ENCODE peak calls at places on chromosomes 1 and 21, in six cellular contexts. One of them, this sample, is unnamed.

GRCh38 chr1:178579562-178579961 is 66.7 kb downstream of the TEX35 start:
- DNase-seq in stimulated activated CD8-positive, alpha-beta memory T cell treated with anti-CD3 and anti-CD28 coated beads, Interleukin-7, amount 100 ng/mL, for 1 hour: no peak
- DNase-seq in AG10803: no peak
- DNase-seq in kidney epithelial cell: no peak
- DNase-seq in heart left ventricle: no peak
- DNase-seq in NCI-H1092 treated with DMSO at 0.1 percent for 48 hours: no peak
- DNase-seq in this sample: no peak

GRCh38 chr21:37780991-37781983 is 135.0 kb downstream of the KCNJ6 start:
- DNase-seq in stimulated activated CD8-positive, alpha-beta memory T cell treated with anti-CD3 and anti-CD28 coated beads, Interleukin-7, amount 100 ng/mL, for 1 hour: no peak
- DNase-seq in AG10803: peak; percentile 18
- DNase-seq in kidney epithelial cell: no peak
- DNase-seq in heart left ventricle: no peak
- DNase-seq in NCI-H1092 treated with DMSO at 0.1 percent for 48 hours: no peak
- DNase-seq in this sample: no peak

GRCh38 chr1:231240531-231240882 is 505 bp upstream of the GNPAT start:
- DNase-seq in stimulated activated CD8-positive, alpha-beta memory T cell treated with anti-CD3 and anti-CD28 coated beads, Interleukin-7, amount 100 ng/mL, for 1 hour: no peak
- DNase-seq in AG10803: peak; percentile 8
- DNase-seq in kidney epithelial cell: no peak
- DNase-seq in heart left ventricle: no peak
- DNase-seq in NCI-H1092 treated with DMSO at 0.1 percent for 48 hours: peak; percentile 43
- DNase-seq in this sample: no peak

GRCh38 chr1:55848906-55849305 is 633.7 kb upstream of the USP24 start:
- DNase-seq in stimulated activated CD8-positive, alpha-beta memory T cell treated with anti-CD3 and anti-CD28 coated beads, Interleukin-7, amount 100 ng/mL, for 1 hour: no peak
- DNase-seq in AG10803: peak; percentile 70
- DNase-seq in kidney epithelial cell: no peak
- DNase-seq in heart left ventricle: no peak
- DNase-seq in NCI-H1092 treated with DMSO at 0.1 percent for 48 hours: no peak
- DNase-seq in this sample: no peak

GRCh38 chr21:42747267-42747701 is 93.9 kb downstream of the PDE9A start:
- DNase-seq in stimulated activated CD8-positive, alpha-beta memory T cell treated with anti-CD3 and anti-CD28 coated beads, Interleukin-7, amount 100 ng/mL, for 1 hour: no peak
- DNase-seq in AG10803: no peak
- DNase-seq in kidney epithelial cell: no peak
- DNase-seq in heart left ventricle: no peak
- DNase-seq in NCI-H1092 treated with DMSO at 0.1 percent for 48 hours: no peak
- DNase-seq in this sample: no peak

GRCh38 chr1:13808729-13809131 is 108.7 kb downstream of the PRDM2 start:
- DNase-seq in stimulated activated CD8-positive, alpha-beta memory T cell treated with anti-CD3 and anti-CD28 coated beads, Interleukin-7, amount 100 ng/mL, for 1 hour: no peak
- DNase-seq in AG10803: peak; percentile 59
- DNase-seq in kidney epithelial cell: no peak
- DNase-seq in heart left ventricle: peak; percentile 60
- DNase-seq in NCI-H1092 treated with DMSO at 0.1 percent for 48 hours: no peak
- DNase-seq in this sample: no peak

GRCh38 chr1:189821838-189822237 is 655.8 kb downstream of the BRINP3 start:
- DNase-seq in stimulated activated CD8-positive, alpha-beta memory T cell treated with anti-CD3 and anti-CD28 coated beads, Interleukin-7, amount 100 ng/mL, for 1 hour: no peak
- DNase-seq in AG10803: no peak
- DNase-seq in kidney epithelial cell: no peak
- DNase-seq in heart left ventricle: no peak
- DNase-seq in NCI-H1092 treated with DMSO at 0.1 percent for 48 hours: no peak
- DNase-seq in this sample: no peak

GRCh38 chr1:117120774-117121588 is 568 bp downstream of the TRIM45 start:
- DNase-seq in stimulated activated CD8-positive, alpha-beta memory T cell treated with anti-CD3 and anti-CD28 coated beads, Interleukin-7, amount 100 ng/mL, for 1 hour: no peak
- DNase-seq in AG10803: peak; percentile 48
- DNase-seq in kidney epithelial cell: no peak
- DNase-seq in heart left ventricle: no peak
- DNase-seq in NCI-H1092 treated with DMSO at 0.1 percent for 48 hours: no peak
- DNase-seq in this sample: no peak

GRCh38 chr1:64679177-64679576 is 65.7 kb upstream of the RAVER2 start:
- DNase-seq in stimulated activated CD8-positive, alpha-beta memory T cell treated with anti-CD3 and anti-CD28 coated beads, Interleukin-7, amount 100 ng/mL, for 1 hour: no peak
- DNase-seq in AG10803: no peak
- DNase-seq in kidney epithelial cell: no peak
- DNase-seq in heart left ventricle: no peak
- DNase-seq in NCI-H1092 treated with DMSO at 0.1 percent for 48 hours: no peak
- DNase-seq in this sample: no peak

GRCh38 chr1:59674605-59675004 is 140.1 kb upstream of the HOOK1 start:
- DNase-seq in stimulated activated CD8-positive, alpha-beta memory T cell treated with anti-CD3 and anti-CD28 coated beads, Interleukin-7, amount 100 ng/mL, for 1 hour: no peak
- DNase-seq in AG10803: peak; percentile 78
- DNase-seq in kidney epithelial cell: no peak
- DNase-seq in heart left ventricle: no peak
- DNase-seq in NCI-H1092 treated with DMSO at 0.1 percent for 48 hours: peak; percentile 44
- DNase-seq in this sample: peak; percentile 67

GRCh38 chr1:20685739-20686138 is 24.6 kb upstream of the DDOST start:
- DNase-seq in stimulated activated CD8-positive, alpha-beta memory T cell treated with anti-CD3 and anti-CD28 coated beads, Interleukin-7, amount 100 ng/mL, for 1 hour: no peak
- DNase-seq in AG10803: no peak
- DNase-seq in kidney epithelial cell: no peak
- DNase-seq in heart left ventricle: no peak
- DNase-seq in NCI-H1092 treated with DMSO at 0.1 percent for 48 hours: no peak
- DNase-seq in this sample: no peak

GRCh38 chr1:176897350-176898236 is 266.9 kb downstream of the ASTN1 start:
- DNase-seq in stimulated activated CD8-positive, alpha-beta memory T cell treated with anti-CD3 and anti-CD28 coated beads, Interleukin-7, amount 100 ng/mL, for 1 hour: no peak
- DNase-seq in AG10803: peak; percentile 65
- DNase-seq in kidney epithelial cell: no peak
- DNase-seq in heart left ventricle: peak; percentile 47
- DNase-seq in NCI-H1092 treated with DMSO at 0.1 percent for 48 hours: peak; percentile 84
- DNase-seq in this sample: no peak

GRCh38 chr1:243595527-243596206 is 254.4 kb downstream of the AKT3 start:
- DNase-seq in stimulated activated CD8-positive, alpha-beta memory T cell treated with anti-CD3 and anti-CD28 coated beads, Interleukin-7, amount 100 ng/mL, for 1 hour: no peak
- DNase-seq in AG10803: peak; percentile 80
- DNase-seq in kidney epithelial cell: no peak
- DNase-seq in heart left ventricle: no peak
- DNase-seq in NCI-H1092 treated with DMSO at 0.1 percent for 48 hours: no peak
- DNase-seq in this sample: peak; percentile 89

GRCh38 chr21:17472592-17473271 is 40.1 kb upstream of the CXADR start:
- DNase-seq in stimulated activated CD8-positive, alpha-beta memory T cell treated with anti-CD3 and anti-CD28 coated beads, Interleukin-7, amount 100 ng/mL, for 1 hour: no peak
- DNase-seq in AG10803: no peak
- DNase-seq in kidney epithelial cell: no peak
- DNase-seq in heart left ventricle: no peak
- DNase-seq in NCI-H1092 treated with DMSO at 0.1 percent for 48 hours: no peak
- DNase-seq in this sample: no peak

GRCh38 chr1:201013031-201013485 is 10.5 kb downstream of the KIF21B start:
- DNase-seq in stimulated activated CD8-positive, alpha-beta memory T cell treated with anti-CD3 and anti-CD28 coated beads, Interleukin-7, amount 100 ng/mL, for 1 hour: no peak
- DNase-seq in AG10803: no peak
- DNase-seq in kidney epithelial cell: no peak
- DNase-seq in heart left ventricle: no peak
- DNase-seq in NCI-H1092 treated with DMSO at 0.1 percent for 48 hours: no peak
- DNase-seq in this sample: no peak

GRCh38 chr1:171438441-171438840 is 46.9 kb upstream of the PRRC2C start:
- DNase-seq in stimulated activated CD8-positive, alpha-beta memory T cell treated with anti-CD3 and anti-CD28 coated beads, Interleukin-7, amount 100 ng/mL, for 1 hour: no peak
- DNase-seq in AG10803: peak; percentile 93
- DNase-seq in kidney epithelial cell: peak; percentile 77
- DNase-seq in heart left ventricle: peak; percentile 71
- DNase-seq in NCI-H1092 treated with DMSO at 0.1 percent for 48 hours: no peak
- DNase-seq in this sample: peak; percentile 83

GRCh38 chr1:119475866-119476439 is 31.1 kb upstream of the HSD3B1 start:
- DNase-seq in stimulated activated CD8-positive, alpha-beta memory T cell treated with anti-CD3 and anti-CD28 coated beads, Interleukin-7, amount 100 ng/mL, for 1 hour: no peak
- DNase-seq in AG10803: peak; percentile 19
- DNase-seq in kidney epithelial cell: peak; percentile 23
- DNase-seq in heart left ventricle: peak; percentile 31
- DNase-seq in NCI-H1092 treated with DMSO at 0.1 percent for 48 hours: peak; percentile 62
- DNase-seq in this sample: no peak

This sample was measured in epithelial cell of prostate.